ENCODE peak calls at places on chromosomes 13 and 19, in nine cellular contexts. One of them, this sample, is unnamed.

GRCh38 chr19:51433092-51433491 is 15.7 kb upstream of the SIGLEC10 start:
- DNase-seq in stimulated activated CD4-positive, alpha-beta T cell treated with anti-CD3 and anti-CD28 coated beads, Interleukin-2, amount 100 ng/mL, for 48 hours: no peak
- DNase-seq in psoas muscle: no peak
- DNase-seq in thyroid gland: no peak
- DNase-seq in HuH-7: no peak
- DNase-seq in Calu3: no peak
- DNase-seq in COR-L47: no peak
- DNase-seq in LoVo: no peak
- DNase-seq in frontal cortex: no peak
- DNase-seq in this sample: no peak

GRCh38 chr19:4556574-4557185 is 2.8 kb downstream of the SEMA6B start:
- DNase-seq in stimulated activated CD4-positive, alpha-beta T cell treated with anti-CD3 and anti-CD28 coated beads, Interleukin-2, amount 100 ng/mL, for 48 hours: peak
- DNase-seq in psoas muscle: peak
- DNase-seq in thyroid gland: no peak
- DNase-seq in HuH-7: no peak
- DNase-seq in Calu3: peak
- DNase-seq in COR-L47: no peak
- DNase-seq in LoVo: peak
- DNase-seq in frontal cortex: no peak
- DNase-seq in this sample: peak

GRCh38 chr13:98454389-98454881 is 122.5 kb downstream of the STK24 start:
- DNase-seq in stimulated activated CD4-positive, alpha-beta T cell treated with anti-CD3 and anti-CD28 coated beads, Interleukin-2, amount 100 ng/mL, for 48 hours: no peak
- DNase-seq in psoas muscle: no peak
- DNase-seq in thyroid gland: peak
- DNase-seq in HuH-7: no peak
- DNase-seq in Calu3: no peak
- DNase-seq in COR-L47: peak
- DNase-seq in LoVo: no peak
- DNase-seq in frontal cortex: no peak
- DNase-seq in this sample: no peak

GRCh38 chr19:19554074-19555023 is 16.3 kb downstream of the CILP2 start:
- DNase-seq in stimulated activated CD4-positive, alpha-beta T cell treated with anti-CD3 and anti-CD28 coated beads, Interleukin-2, amount 100 ng/mL, for 48 hours: peak
- DNase-seq in psoas muscle: no peak
- DNase-seq in thyroid gland: peak
- DNase-seq in HuH-7: peak
- DNase-seq in Calu3: peak
- DNase-seq in COR-L47: no peak
- DNase-seq in LoVo: peak
- DNase-seq in frontal cortex: peak
- DNase-seq in this sample: no peak

GRCh38 chr19:3075605-3076431 is 13.5 kb upstream of the TLE5 start:
- DNase-seq in stimulated activated CD4-positive, alpha-beta T cell treated with anti-CD3 and anti-CD28 coated beads, Interleukin-2, amount 100 ng/mL, for 48 hours: peak
- DNase-seq in psoas muscle: peak
- DNase-seq in thyroid gland: peak
- DNase-seq in HuH-7: peak
- DNase-seq in Calu3: peak
- DNase-seq in COR-L47: peak
- DNase-seq in LoVo: peak
- DNase-seq in frontal cortex: no peak
- DNase-seq in this sample: peak

GRCh38 chr19:38710928-38711725 is 33.1 kb downstream of the CAPN12 start:
- DNase-seq in stimulated activated CD4-positive, alpha-beta T cell treated with anti-CD3 and anti-CD28 coated beads, Interleukin-2, amount 100 ng/mL, for 48 hours: no peak
- DNase-seq in psoas muscle: peak
- DNase-seq in thyroid gland: no peak
- DNase-seq in HuH-7: no peak
- DNase-seq in Calu3: no peak
- DNase-seq in COR-L47: no peak
- DNase-seq in LoVo: no peak
- DNase-seq in frontal cortex: no peak
- DNase-seq in this sample: no peak

GRCh38 chr19:995051-995827 is 5.0 kb upstream of the GRIN3B start:
- DNase-seq in stimulated activated CD4-positive, alpha-beta T cell treated with anti-CD3 and anti-CD28 coated beads, Interleukin-2, amount 100 ng/mL, for 48 hours: no peak
- DNase-seq in psoas muscle: no peak
- DNase-seq in thyroid gland: peak
- DNase-seq in HuH-7: no peak
- DNase-seq in Calu3: peak
- DNase-seq in COR-L47: no peak
- DNase-seq in LoVo: peak
- DNase-seq in frontal cortex: no peak
- DNase-seq in this sample: no peak

GRCh38 chr19:48321372-48321621 is 4.1 kb upstream of the EMP3 start:
- DNase-seq in stimulated activated CD4-positive, alpha-beta T cell treated with anti-CD3 and anti-CD28 coated beads, Interleukin-2, amount 100 ng/mL, for 48 hours: peak
- DNase-seq in psoas muscle: peak
- DNase-seq in thyroid gland: peak
- DNase-seq in HuH-7: peak
- DNase-seq in Calu3: peak
- DNase-seq in COR-L47: peak
- DNase-seq in LoVo: peak
- DNase-seq in frontal cortex: peak
- DNase-seq in this sample: peak

GRCh38 chr13:52003551-52003950 is 7.7 kb downstream of the ATP7B start:
- DNase-seq in stimulated activated CD4-positive, alpha-beta T cell treated with anti-CD3 and anti-CD28 coated beads, Interleukin-2, amount 100 ng/mL, for 48 hours: no peak
- DNase-seq in psoas muscle: no peak
- DNase-seq in thyroid gland: no peak
- DNase-seq in HuH-7: no peak
- DNase-seq in Calu3: no peak
- DNase-seq in COR-L47: no peak
- DNase-seq in LoVo: no peak
- DNase-seq in frontal cortex: no peak
- DNase-seq in this sample: no peak

GRCh38 chr13:39284801-39285388 is 246.6 kb downstream of the NHLRC3 start:
- DNase-seq in stimulated activated CD4-positive, alpha-beta T cell treated with anti-CD3 and anti-CD28 coated beads, Interleukin-2, amount 100 ng/mL, for 48 hours: no peak
- DNase-seq in psoas muscle: no peak
- DNase-seq in thyroid gland: no peak
- DNase-seq in HuH-7: no peak
- DNase-seq in Calu3: no peak
- DNase-seq in COR-L47: no peak
- DNase-seq in LoVo: no peak
- DNase-seq in frontal cortex: no peak
- DNase-seq in this sample: no peak

GRCh38 chr19:50467566-50467965 is 8.7 kb upstream of the EMC10 start:
- DNase-seq in stimulated activated CD4-positive, alpha-beta T cell treated with anti-CD3 and anti-CD28 coated beads, Interleukin-2, amount 100 ng/mL, for 48 hours: no peak
- DNase-seq in psoas muscle: no peak
- DNase-seq in thyroid gland: no peak
- DNase-seq in HuH-7: no peak
- DNase-seq in Calu3: no peak
- DNase-seq in COR-L47: no peak
- DNase-seq in LoVo: no peak
- DNase-seq in frontal cortex: no peak
- DNase-seq in this sample: no peak

GRCh38 chr13:110475550-110476219 is 85.8 kb downstream of the RAB20 start:
- DNase-seq in stimulated activated CD4-positive, alpha-beta T cell treated with anti-CD3 and anti-CD28 coated beads, Interleukin-2, amount 100 ng/mL, for 48 hours: no peak
- DNase-seq in psoas muscle: no peak
- DNase-seq in thyroid gland: no peak
- DNase-seq in HuH-7: no peak
- DNase-seq in Calu3: no peak
- DNase-seq in COR-L47: no peak
- DNase-seq in LoVo: no peak
- DNase-seq in frontal cortex: no peak
- DNase-seq in this sample: no peak

GRCh38 chr13:100673831-100674362 is 698 bp downstream of the TMTC4 start:
- DNase-seq in stimulated activated CD4-positive, alpha-beta T cell treated with anti-CD3 and anti-CD28 coated beads, Interleukin-2, amount 100 ng/mL, for 48 hours: peak
- DNase-seq in psoas muscle: peak
- DNase-seq in thyroid gland: peak
- DNase-seq in HuH-7: no peak
- DNase-seq in Calu3: peak
- DNase-seq in COR-L47: peak
- DNase-seq in LoVo: peak
- DNase-seq in frontal cortex: peak
- DNase-seq in this sample: peak

GRCh38 chr13:26262156-26262555 is 8.2 kb downstream of the CDK8 start:
- DNase-seq in stimulated activated CD4-positive, alpha-beta T cell treated with anti-CD3 and anti-CD28 coated beads, Interleukin-2, amount 100 ng/mL, for 48 hours: no peak
- DNase-seq in psoas muscle: no peak
- DNase-seq in thyroid gland: no peak
- DNase-seq in HuH-7: no peak
- DNase-seq in Calu3: no peak
- DNase-seq in COR-L47: no peak
- DNase-seq in LoVo: no peak
- DNase-seq in frontal cortex: no peak
- DNase-seq in this sample: no peak

GRCh38 chr19:3057275-3057714 is 5.0 kb downstream of the TLE5 start:
- DNase-seq in stimulated activated CD4-positive, alpha-beta T cell treated with anti-CD3 and anti-CD28 coated beads, Interleukin-2, amount 100 ng/mL, for 48 hours: no peak
- DNase-seq in psoas muscle: peak
- DNase-seq in thyroid gland: peak
- DNase-seq in HuH-7: no peak
- DNase-seq in Calu3: peak
- DNase-seq in COR-L47: peak
- DNase-seq in LoVo: no peak
- DNase-seq in frontal cortex: peak
- DNase-seq in this sample: peak

GRCh38 chr13:70523622-70524021 is 415.4 kb upstream of the KLHL1 start:
- DNase-seq in stimulated activated CD4-positive, alpha-beta T cell treated with anti-CD3 and anti-CD28 coated beads, Interleukin-2, amount 100 ng/mL, for 48 hours: no peak
- DNase-seq in psoas muscle: no peak
- DNase-seq in thyroid gland: no peak
- DNase-seq in HuH-7: no peak
- DNase-seq in Calu3: no peak
- DNase-seq in COR-L47: peak
- DNase-seq in LoVo: no peak
- DNase-seq in frontal cortex: no peak
- DNase-seq in this sample: peak

GRCh38 chr13:39960206-39960605 is 304.7 kb downstream of the COG6 start:
- DNase-seq in stimulated activated CD4-positive, alpha-beta T cell treated with anti-CD3 and anti-CD28 coated beads, Interleukin-2, amount 100 ng/mL, for 48 hours: no peak
- DNase-seq in psoas muscle: no peak
- DNase-seq in thyroid gland: no peak
- DNase-seq in HuH-7: no peak
- DNase-seq in Calu3: no peak
- DNase-seq in COR-L47: no peak
- DNase-seq in LoVo: no peak
- DNase-seq in frontal cortex: no peak
- DNase-seq in this sample: no peak

GRCh38 chr19:11138659-11139526 is 16.7 kb downstream of the SPC24 start:
- DNase-seq in stimulated activated CD4-positive, alpha-beta T cell treated with anti-CD3 and anti-CD28 coated beads, Interleukin-2, amount 100 ng/mL, for 48 hours: no peak
- DNase-seq in psoas muscle: peak
- DNase-seq in thyroid gland: peak
- DNase-seq in HuH-7: no peak
- DNase-seq in Calu3: peak
- DNase-seq in COR-L47: no peak
- DNase-seq in LoVo: peak
- DNase-seq in frontal cortex: no peak
- DNase-seq in this sample: peak

GRCh38 chr19:46716672-46717033 is 261 bp downstream of the PRKD2 start:
- DNase-seq in stimulated activated CD4-positive, alpha-beta T cell treated with anti-CD3 and anti-CD28 coated beads, Interleukin-2, amount 100 ng/mL, for 48 hours: no peak
- DNase-seq in psoas muscle: no peak
- DNase-seq in thyroid gland: no peak
- DNase-seq in HuH-7: no peak
- DNase-seq in Calu3: no peak
- DNase-seq in COR-L47: no peak
- DNase-seq in LoVo: no peak
- DNase-seq in frontal cortex: no peak
- DNase-seq in this sample: no peak

GRCh38 chr13:96053003-96053703 is at the start of gene UGGT2:
- DNase-seq in stimulated activated CD4-positive, alpha-beta T cell treated with anti-CD3 and anti-CD28 coated beads, Interleukin-2, amount 100 ng/mL, for 48 hours: peak
- DNase-seq in psoas muscle: peak
- DNase-seq in thyroid gland: peak
- DNase-seq in HuH-7: peak
- DNase-seq in Calu3: peak
- DNase-seq in COR-L47: peak
- DNase-seq in LoVo: peak
- DNase-seq in frontal cortex: peak
- DNase-seq in this sample: peak

GRCh38 chr13:27505792-27506191 is 55.4 kb upstream of the MTIF3 start:
- DNase-seq in stimulated activated CD4-positive, alpha-beta T cell treated with anti-CD3 and anti-CD28 coated beads, Interleukin-2, amount 100 ng/mL, for 48 hours: no peak
- DNase-seq in psoas muscle: no peak
- DNase-seq in thyroid gland: no peak
- DNase-seq in HuH-7: no peak
- DNase-seq in Calu3: no peak
- DNase-seq in COR-L47: no peak
- DNase-seq in LoVo: no peak
- DNase-seq in frontal cortex: no peak
- DNase-seq in this sample: no peak

GRCh38 chr19:16868423-16869130 is 20.2 kb upstream of the F2RL3 start:
- DNase-seq in stimulated activated CD4-positive, alpha-beta T cell treated with anti-CD3 and anti-CD28 coated beads, Interleukin-2, amount 100 ng/mL, for 48 hours: no peak
- DNase-seq in psoas muscle: no peak
- DNase-seq in thyroid gland: no peak
- DNase-seq in HuH-7: no peak
- DNase-seq in Calu3: no peak
- DNase-seq in COR-L47: no peak
- DNase-seq in LoVo: no peak
- DNase-seq in frontal cortex: no peak
- DNase-seq in this sample: no peak

GRCh38 chr19:10718205-10719196 is 622 bp downstream of the DNM2 start:
- DNase-seq in stimulated activated CD4-positive, alpha-beta T cell treated with anti-CD3 and anti-CD28 coated beads, Interleukin-2, amount 100 ng/mL, for 48 hours: peak
- DNase-seq in psoas muscle: peak
- DNase-seq in thyroid gland: peak
- DNase-seq in HuH-7: no peak
- DNase-seq in Calu3: peak
- DNase-seq in COR-L47: peak
- DNase-seq in LoVo: no peak
- DNase-seq in frontal cortex: peak
- DNase-seq in this sample: peak

GRCh38 chr13:24605923-24606372 is 74.3 kb upstream of the ATP12A start:
- DNase-seq in stimulated activated CD4-positive, alpha-beta T cell treated with anti-CD3 and anti-CD28 coated beads, Interleukin-2, amount 100 ng/mL, for 48 hours: no peak
- DNase-seq in psoas muscle: no peak
- DNase-seq in thyroid gland: no peak
- DNase-seq in HuH-7: no peak
- DNase-seq in Calu3: peak
- DNase-seq in COR-L47: peak
- DNase-seq in LoVo: peak
- DNase-seq in frontal cortex: no peak
- DNase-seq in this sample: no peak

GRCh38 chr13:68378294-68378693 is 1148.2 kb upstream of the PCDH9 start:
- DNase-seq in stimulated activated CD4-positive, alpha-beta T cell treated with anti-CD3 and anti-CD28 coated beads, Interleukin-2, amount 100 ng/mL, for 48 hours: no peak
- DNase-seq in psoas muscle: no peak
- DNase-seq in thyroid gland: no peak
- DNase-seq in HuH-7: no peak
- DNase-seq in Calu3: no peak
- DNase-seq in COR-L47: no peak
- DNase-seq in LoVo: no peak
- DNase-seq in frontal cortex: no peak
- DNase-seq in this sample: no peak

GRCh38 chr13:112722433-112723250 is 32.8 kb downstream of the ATP11A start:
- DNase-seq in stimulated activated CD4-positive, alpha-beta T cell treated with anti-CD3 and anti-CD28 coated beads, Interleukin-2, amount 100 ng/mL, for 48 hours: no peak
- DNase-seq in psoas muscle: no peak
- DNase-seq in thyroid gland: peak
- DNase-seq in HuH-7: peak
- DNase-seq in Calu3: peak
- DNase-seq in COR-L47: no peak
- DNase-seq in LoVo: peak
- DNase-seq in frontal cortex: no peak
- DNase-seq in this sample: no peak

GRCh38 chr13:84431646-84432045 is 549.4 kb upstream of the SLITRK1 start:
- DNase-seq in stimulated activated CD4-positive, alpha-beta T cell treated with anti-CD3 and anti-CD28 coated beads, Interleukin-2, amount 100 ng/mL, for 48 hours: no peak
- DNase-seq in psoas muscle: no peak
- DNase-seq in thyroid gland: no peak
- DNase-seq in HuH-7: no peak
- DNase-seq in Calu3: no peak
- DNase-seq in COR-L47: no peak
- DNase-seq in LoVo: no peak
- DNase-seq in frontal cortex: no peak
- DNase-seq in this sample: no peak

GRCh38 chr19:41801682-41802317 is 5.4 kb downstream of the CEACAM3 start:
- DNase-seq in stimulated activated CD4-positive, alpha-beta T cell treated with anti-CD3 and anti-CD28 coated beads, Interleukin-2, amount 100 ng/mL, for 48 hours: no peak
- DNase-seq in psoas muscle: no peak
- DNase-seq in thyroid gland: no peak
- DNase-seq in HuH-7: no peak
- DNase-seq in Calu3: no peak
- DNase-seq in COR-L47: no peak
- DNase-seq in LoVo: peak
- DNase-seq in frontal cortex: no peak
- DNase-seq in this sample: no peak

GRCh38 chr19:34274284-34274826 is 20.0 kb downstream of the GARRE1 start:
- DNase-seq in stimulated activated CD4-positive, alpha-beta T cell treated with anti-CD3 and anti-CD28 coated beads, Interleukin-2, amount 100 ng/mL, for 48 hours: no peak
- DNase-seq in psoas muscle: no peak
- DNase-seq in thyroid gland: no peak
- DNase-seq in HuH-7: no peak
- DNase-seq in Calu3: no peak
- DNase-seq in COR-L47: no peak
- DNase-seq in LoVo: no peak
- DNase-seq in frontal cortex: no peak
- DNase-seq in this sample: no peak

GRCh38 chr19:54287456-54287855 is 6.5 kb upstream of the LILRB2 start:
- DNase-seq in stimulated activated CD4-positive, alpha-beta T cell treated with anti-CD3 and anti-CD28 coated beads, Interleukin-2, amount 100 ng/mL, for 48 hours: no peak
- DNase-seq in psoas muscle: no peak
- DNase-seq in thyroid gland: no peak
- DNase-seq in HuH-7: no peak
- DNase-seq in Calu3: no peak
- DNase-seq in COR-L47: no peak
- DNase-seq in LoVo: no peak
- DNase-seq in frontal cortex: no peak
- DNase-seq in this sample: no peak

GRCh38 chr19:19294914-19295313 is 21.8 kb upstream of the TM6SF2 start:
- DNase-seq in stimulated activated CD4-positive, alpha-beta T cell treated with anti-CD3 and anti-CD28 coated beads, Interleukin-2, amount 100 ng/mL, for 48 hours: no peak
- DNase-seq in psoas muscle: no peak
- DNase-seq in thyroid gland: no peak
- DNase-seq in HuH-7: no peak
- DNase-seq in Calu3: no peak
- DNase-seq in COR-L47: no peak
- DNase-seq in LoVo: no peak
- DNase-seq in frontal cortex: no peak
- DNase-seq in this sample: no peak

This sample was measured in BE2C.